ENCODE peak calls at places on chromosomes 16 and 17, in five cellular contexts. One of them, this sample, is unnamed.

GRCh38 chr16:29809031-29809747 is 2.8 kb upstream of the PRRT2 start:
- DNase-seq in A549: no peak
- DNase-seq in CD4-positive, alpha-beta T cell: no peak
- DNase-seq in colonic mucosa: no peak
- DNase-seq in right lobe of liver: peak
- DNase-seq in this sample: no peak

GRCh38 chr16:85067024-85067423 is 39.4 kb downstream of the KIAA0513 start:
- DNase-seq in A549: no peak
- DNase-seq in CD4-positive, alpha-beta T cell: no peak
- DNase-seq in colonic mucosa: no peak
- DNase-seq in right lobe of liver: no peak
- DNase-seq in this sample: no peak

GRCh38 chr17:77677210-77677609 is 281.3 kb upstream of the TNRC6C start:
- DNase-seq in A549: no peak
- DNase-seq in CD4-positive, alpha-beta T cell: no peak
- DNase-seq in colonic mucosa: no peak
- DNase-seq in right lobe of liver: no peak
- DNase-seq in this sample: no peak

GRCh38 chr16:83137326-83137770 is 510.6 kb downstream of the CDH13 start:
- DNase-seq in A549: peak
- DNase-seq in CD4-positive, alpha-beta T cell: no peak
- DNase-seq in colonic mucosa: peak
- DNase-seq in right lobe of liver: no peak
- DNase-seq in this sample: no peak

GRCh38 chr17:64615025-64615677 is 47.0 kb downstream of the SMURF2 start:
- DNase-seq in A549: no peak
- DNase-seq in CD4-positive, alpha-beta T cell: no peak
- DNase-seq in colonic mucosa: no peak
- DNase-seq in right lobe of liver: no peak
- DNase-seq in this sample: no peak

GRCh38 chr17:7573324-7574080 is 5.9 kb upstream of the CD68 start:
- DNase-seq in A549: peak
- DNase-seq in CD4-positive, alpha-beta T cell: peak
- DNase-seq in colonic mucosa: peak
- DNase-seq in right lobe of liver: peak
- DNase-seq in this sample: no peak

GRCh38 chr16:12356622-12357365 is 380.3 kb downstream of the SNX29 start:
- DNase-seq in A549: no peak
- DNase-seq in CD4-positive, alpha-beta T cell: no peak
- DNase-seq in colonic mucosa: no peak
- DNase-seq in right lobe of liver: no peak
- DNase-seq in this sample: no peak

GRCh38 chr17:79034931-79035485 is 11.0 kb downstream of the C1QTNF1 start:
- DNase-seq in A549: no peak
- DNase-seq in CD4-positive, alpha-beta T cell: no peak
- DNase-seq in colonic mucosa: no peak
- DNase-seq in right lobe of liver: no peak
- DNase-seq in this sample: no peak

GRCh38 chr17:32141690-32142037 is 638 bp upstream of the RHOT1 start:
- DNase-seq in A549: no peak
- DNase-seq in CD4-positive, alpha-beta T cell: no peak
- DNase-seq in colonic mucosa: no peak
- DNase-seq in right lobe of liver: no peak
- DNase-seq in this sample: no peak

GRCh38 chr17:4788159-4788806 is 481 bp upstream of the GLTPD2 start:
- DNase-seq in A549: no peak
- DNase-seq in CD4-positive, alpha-beta T cell: no peak
- DNase-seq in colonic mucosa: no peak
- DNase-seq in right lobe of liver: no peak
- DNase-seq in this sample: no peak

GRCh38 chr17:9971991-9972390 is 66.9 kb upstream of the RCVRN start:
- DNase-seq in A549: peak
- DNase-seq in CD4-positive, alpha-beta T cell: no peak
- DNase-seq in colonic mucosa: peak
- DNase-seq in right lobe of liver: peak
- DNase-seq in this sample: no peak

GRCh38 chr17:82378741-82379021 is 7.1 kb downstream of the UTS2R start:
- DNase-seq in A549: no peak
- DNase-seq in CD4-positive, alpha-beta T cell: no peak
- DNase-seq in colonic mucosa: no peak
- DNase-seq in right lobe of liver: peak
- DNase-seq in this sample: no peak

GRCh38 chr17:50364061-50364458 is 8.9 kb downstream of the MRPL27 start:
- DNase-seq in A549: no peak
- DNase-seq in CD4-positive, alpha-beta T cell: no peak
- DNase-seq in colonic mucosa: no peak
- DNase-seq in right lobe of liver: peak
- DNase-seq in this sample: no peak

GRCh38 chr16:55515110-55515509 is 6.2 kb downstream of the LPCAT2 start:
- DNase-seq in A549: no peak
- DNase-seq in CD4-positive, alpha-beta T cell: no peak
- DNase-seq in colonic mucosa: no peak
- DNase-seq in right lobe of liver: no peak
- DNase-seq in this sample: no peak

GRCh38 chr17:40602445-40603443 is 37.5 kb upstream of the CCR7 start:
- DNase-seq in A549: no peak
- DNase-seq in CD4-positive, alpha-beta T cell: peak
- DNase-seq in colonic mucosa: no peak
- DNase-seq in right lobe of liver: no peak
- DNase-seq in this sample: no peak

GRCh38 chr17:29093090-29093871 is 50.3 kb downstream of the PIPOX start:
- DNase-seq in A549: no peak
- DNase-seq in CD4-positive, alpha-beta T cell: no peak
- DNase-seq in colonic mucosa: no peak
- DNase-seq in right lobe of liver: no peak
- DNase-seq in this sample: no peak

GRCh38 chr17:27282054-27282501 is 11.8 kb upstream of the WSB1 start:
- DNase-seq in A549: no peak
- DNase-seq in CD4-positive, alpha-beta T cell: no peak
- DNase-seq in colonic mucosa: no peak
- DNase-seq in right lobe of liver: no peak
- DNase-seq in this sample: no peak

GRCh38 chr16:87297918-87298631 is 19.1 kb downstream of the C16orf95 start:
- DNase-seq in A549: no peak
- DNase-seq in CD4-positive, alpha-beta T cell: no peak
- DNase-seq in colonic mucosa: no peak
- DNase-seq in right lobe of liver: peak
- DNase-seq in this sample: no peak

GRCh38 chr17:47205419-47205963 is 3.7 kb upstream of the MYL4 start:
- DNase-seq in A549: no peak
- DNase-seq in CD4-positive, alpha-beta T cell: peak
- DNase-seq in colonic mucosa: peak
- DNase-seq in right lobe of liver: no peak
- DNase-seq in this sample: peak

GRCh38 chr17:37479025-37479424 is 10.7 kb upstream of the DUSP14 start:
- DNase-seq in A549: no peak
- DNase-seq in CD4-positive, alpha-beta T cell: no peak
- DNase-seq in colonic mucosa: no peak
- DNase-seq in right lobe of liver: no peak
- DNase-seq in this sample: no peak

GRCh38 chr17:37478187-37478586 is 11.5 kb upstream of the DUSP14 start:
- DNase-seq in A549: no peak
- DNase-seq in CD4-positive, alpha-beta T cell: no peak
- DNase-seq in colonic mucosa: no peak
- DNase-seq in right lobe of liver: no peak
- DNase-seq in this sample: no peak

GRCh38 chr17:37483311-37484039 is 6.2 kb upstream of the DUSP14 start:
- DNase-seq in A549: peak
- DNase-seq in CD4-positive, alpha-beta T cell: no peak
- DNase-seq in colonic mucosa: no peak
- DNase-seq in right lobe of liver: no peak
- DNase-seq in this sample: no peak

GRCh38 chr17:37481001-37481665 is 8.6 kb upstream of the DUSP14 start:
- DNase-seq in A549: no peak
- DNase-seq in CD4-positive, alpha-beta T cell: no peak
- DNase-seq in colonic mucosa: no peak
- DNase-seq in right lobe of liver: no peak
- DNase-seq in this sample: no peak

GRCh38 chr17:37480427-37480826 is 9.3 kb upstream of the DUSP14 start:
- DNase-seq in A549: no peak
- DNase-seq in CD4-positive, alpha-beta T cell: no peak
- DNase-seq in colonic mucosa: no peak
- DNase-seq in right lobe of liver: no peak
- DNase-seq in this sample: no peak
- H3K27ac ChIP-seq in A549: no peak
- H3K27ac ChIP-seq in CD4-positive, alpha-beta T cell: no peak
- H3K27ac ChIP-seq in colonic mucosa: no peak
- H3K27ac ChIP-seq in right lobe of liver: no peak
- H3K27ac ChIP-seq in this sample: peak

GRCh38 chr17:73773702-73774101 is 129.5 kb upstream of the SDK2 start:
- DNase-seq in A549: no peak
- DNase-seq in CD4-positive, alpha-beta T cell: no peak
- DNase-seq in colonic mucosa: no peak
- DNase-seq in right lobe of liver: peak
- DNase-seq in this sample: no peak
- H3K27ac ChIP-seq in A549: no peak
- H3K27ac ChIP-seq in CD4-positive, alpha-beta T cell: no peak
- H3K27ac ChIP-seq in colonic mucosa: no peak
- H3K27ac ChIP-seq in right lobe of liver: no peak
- H3K27ac ChIP-seq in this sample: no peak

GRCh38 chr16:13436641-13437423 is 483.1 kb upstream of the ERCC4 start:
- DNase-seq in A549: peak
- DNase-seq in CD4-positive, alpha-beta T cell: no peak
- DNase-seq in colonic mucosa: no peak
- DNase-seq in right lobe of liver: no peak
- DNase-seq in this sample: no peak
- H3K27ac ChIP-seq in A549: no peak
- H3K27ac ChIP-seq in CD4-positive, alpha-beta T cell: no peak
- H3K27ac ChIP-seq in colonic mucosa: no peak
- H3K27ac ChIP-seq in right lobe of liver: no peak
- H3K27ac ChIP-seq in this sample: no peak

GRCh38 chr16:2047330-2048115 is at the start of the genes NTHL1 and TSC2:
- DNase-seq in A549: peak
- DNase-seq in CD4-positive, alpha-beta T cell: peak
- DNase-seq in colonic mucosa: peak
- DNase-seq in right lobe of liver: peak
- DNase-seq in this sample: peak

GRCh38 chr16:2046125-2046888 is 1.3 kb downstream of the NTHL1 start:
- DNase-seq in A549: no peak
- DNase-seq in CD4-positive, alpha-beta T cell: no peak
- DNase-seq in colonic mucosa: no peak
- DNase-seq in right lobe of liver: no peak
- DNase-seq in this sample: no peak

GRCh38 chr16:2048116-2048543 is 345 bp downstream of the TSC2 start:
- DNase-seq in A549: no peak
- DNase-seq in CD4-positive, alpha-beta T cell: no peak
- DNase-seq in colonic mucosa: peak
- DNase-seq in right lobe of liver: no peak
- DNase-seq in this sample: no peak

GRCh38 chr16:2044541-2044940 is 3.1 kb downstream of the NTHL1 start:
- DNase-seq in A549: no peak
- DNase-seq in CD4-positive, alpha-beta T cell: no peak
- DNase-seq in colonic mucosa: peak
- DNase-seq in right lobe of liver: peak
- DNase-seq in this sample: no peak

DNA sequence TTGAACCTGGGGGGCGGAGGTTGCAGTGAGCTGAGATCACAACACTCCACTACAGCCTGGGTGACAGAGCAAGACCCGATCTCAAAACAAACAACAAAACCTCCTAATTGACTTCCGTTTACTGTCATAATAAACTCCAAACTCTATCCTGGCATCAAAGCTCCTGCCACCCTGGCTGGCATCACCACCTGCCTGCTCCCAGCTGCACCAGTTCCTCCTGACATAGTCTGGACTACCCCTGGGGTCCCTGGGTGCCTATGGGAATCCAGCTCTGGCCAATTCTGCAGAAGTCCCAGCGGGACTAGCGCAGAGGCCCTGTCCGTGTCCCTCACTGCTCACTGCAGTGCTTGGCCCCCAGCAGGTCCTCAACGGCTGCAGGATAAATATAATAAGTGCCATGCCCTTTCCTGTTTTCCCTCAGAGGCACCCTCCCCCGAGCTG is 725 bp downstream of the NTHL1 start:
- DNase-seq in A549: no peak
- DNase-seq in CD4-positive, alpha-beta T cell: no peak
- DNase-seq in colonic mucosa: no peak
- DNase-seq in right lobe of liver: no peak
- DNase-seq in this sample: no peak
- H3K27ac ChIP-seq in A549: peak
- H3K27ac ChIP-seq in CD4-positive, alpha-beta T cell: no peak
- H3K27ac ChIP-seq in colonic mucosa: peak
- H3K27ac ChIP-seq in right lobe of liver: peak
- H3K27ac ChIP-seq in this sample: no peak

GRCh38 chr17:1072551-1072961 is 75.6 kb downstream of the TIMM22 start:
- DNase-seq in A549: no peak
- DNase-seq in CD4-positive, alpha-beta T cell: no peak
- DNase-seq in colonic mucosa: no peak
- DNase-seq in right lobe of liver: no peak
- DNase-seq in this sample: no peak
- H3K27ac ChIP-seq in A549: no peak
- H3K27ac ChIP-seq in CD4-positive, alpha-beta T cell: no peak
- H3K27ac ChIP-seq in colonic mucosa: no peak
- H3K27ac ChIP-seq in right lobe of liver: no peak
- H3K27ac ChIP-seq in this sample: no peak

GRCh38 chr17:34436607-34437006 is 73.6 kb upstream of the CCL1 start:
- DNase-seq in A549: no peak
- DNase-seq in CD4-positive, alpha-beta T cell: no peak
- DNase-seq in colonic mucosa: no peak
- DNase-seq in right lobe of liver: no peak
- DNase-seq in this sample: no peak
- H3K27ac ChIP-seq in A549: no peak
- H3K27ac ChIP-seq in CD4-positive, alpha-beta T cell: no peak
- H3K27ac ChIP-seq in colonic mucosa: no peak
- H3K27ac ChIP-seq in right lobe of liver: no peak
- H3K27ac ChIP-seq in this sample: no peak

DNA sequence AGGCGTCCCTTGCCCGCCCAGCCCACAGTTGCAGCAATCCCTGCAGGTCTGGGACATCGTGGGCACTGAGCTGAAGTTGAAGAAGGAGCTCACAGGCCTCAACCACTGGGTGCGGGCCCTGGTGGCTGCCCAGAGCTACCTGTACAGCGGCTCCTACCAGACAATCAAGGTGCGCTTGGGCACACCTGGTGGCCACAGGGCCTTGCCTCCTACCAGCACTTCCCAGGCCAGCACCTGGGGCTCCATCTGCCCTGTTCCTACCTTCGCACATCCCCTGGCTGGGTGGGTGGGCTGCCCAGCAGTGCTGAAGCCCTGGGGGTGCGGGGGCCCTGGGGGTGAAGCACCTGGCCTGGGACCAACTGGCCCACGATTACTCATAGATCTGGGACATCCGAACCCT is 19.9 kb downstream of the TRAF7 start:
- DNase-seq in A549: no peak
- DNase-seq in CD4-positive, alpha-beta T cell: no peak
- DNase-seq in colonic mucosa: no peak
- DNase-seq in right lobe of liver: no peak
- DNase-seq in this sample: no peak
- H3K27ac ChIP-seq in A549: no peak
- H3K27ac ChIP-seq in CD4-positive, alpha-beta T cell: no peak
- H3K27ac ChIP-seq in colonic mucosa: no peak
- H3K27ac ChIP-seq in right lobe of liver: no peak
- H3K27ac ChIP-seq in this sample: no peak